ENCODE peak calls at places on chromosome 5, in ten cellular contexts. One of them, this sample, is unnamed.

GRCh38 chr5:37197340-37198050 is 51.7 kb downstream of the CPLANE1 start:
- DNase-seq in activated CD4-positive, alpha-beta T cell treated with anti-CD3 and anti-CD28 coated beads for 24 hours: no peak
- DNase-seq in kidney tubule cell: no peak
- DNase-seq in H4: no peak
- DNase-seq in cerebellum: no peak
- DNase-seq in epithelial cell of esophagus: no peak
- DNase-seq in choroid plexus epithelial cell: peak; percentile 58
- DNase-seq in stimulated activated CD8-positive, alpha-beta memory T cell treated with anti-CD3 and anti-CD28 coated beads, Interleukin-2, amount 100 ng/mL, for 1 hour: no peak
- DNase-seq in iris pigment epithelial cell: peak; percentile 53
- DNase-seq in SW 1271: no peak
- DNase-seq in this sample: no peak

GRCh38 chr5:8750100-8750499 is 795.8 kb downstream of the SEMA5A start:
- DNase-seq in cerebellum: no peak
- DNase-seq in H4: no peak
- DNase-seq in epithelial cell of esophagus: no peak
- DNase-seq in activated CD4-positive, alpha-beta T cell treated with anti-CD3 and anti-CD28 coated beads for 24 hours: no peak
- DNase-seq in iris pigment epithelial cell: peak; percentile 24
- DNase-seq in choroid plexus epithelial cell: no peak
- DNase-seq in stimulated activated CD8-positive, alpha-beta memory T cell treated with anti-CD3 and anti-CD28 coated beads, Interleukin-2, amount 100 ng/mL, for 1 hour: no peak
- DNase-seq in SW 1271: no peak
- DNase-seq in kidney tubule cell: no peak
- DNase-seq in this sample: no peak

GRCh38 chr5:139574641-139575312 is 13.6 kb downstream of the UBE2D2 start:
- DNase-seq in kidney tubule cell: no peak
- DNase-seq in choroid plexus epithelial cell: peak; percentile 79
- DNase-seq in iris pigment epithelial cell: peak; percentile 51
- DNase-seq in stimulated activated CD8-positive, alpha-beta memory T cell treated with anti-CD3 and anti-CD28 coated beads, Interleukin-2, amount 100 ng/mL, for 1 hour: no peak
- DNase-seq in cerebellum: peak; percentile 37
- DNase-seq in SW 1271: no peak
- DNase-seq in epithelial cell of esophagus: peak; percentile 45
- DNase-seq in activated CD4-positive, alpha-beta T cell treated with anti-CD3 and anti-CD28 coated beads for 24 hours: no peak
- DNase-seq in H4: peak; percentile 23
- DNase-seq in this sample: no peak

GRCh38 chr5:132294728-132295504 is 722 bp downstream of the SLC22A4 start:
- DNase-seq in cerebellum: no peak
- DNase-seq in activated CD4-positive, alpha-beta T cell treated with anti-CD3 and anti-CD28 coated beads for 24 hours: peak; percentile 69
- DNase-seq in iris pigment epithelial cell: peak; percentile 90
- DNase-seq in choroid plexus epithelial cell: peak; percentile 80
- DNase-seq in H4: peak; percentile 89
- DNase-seq in epithelial cell of esophagus: peak; percentile 91
- DNase-seq in SW 1271: peak; percentile 90
- DNase-seq in stimulated activated CD8-positive, alpha-beta memory T cell treated with anti-CD3 and anti-CD28 coated beads, Interleukin-2, amount 100 ng/mL, for 1 hour: peak; percentile 29
- DNase-seq in kidney tubule cell: peak; percentile 87
- DNase-seq in this sample: no peak

GRCh38 chr5:134071850-134072207 is 42.7 kb upstream of the TCF7 start:
- DNase-seq in choroid plexus epithelial cell: no peak
- DNase-seq in kidney tubule cell: no peak
- DNase-seq in activated CD4-positive, alpha-beta T cell treated with anti-CD3 and anti-CD28 coated beads for 24 hours: no peak
- DNase-seq in H4: no peak
- DNase-seq in iris pigment epithelial cell: no peak
- DNase-seq in SW 1271: no peak
- DNase-seq in cerebellum: no peak
- DNase-seq in epithelial cell of esophagus: no peak
- DNase-seq in stimulated activated CD8-positive, alpha-beta memory T cell treated with anti-CD3 and anti-CD28 coated beads, Interleukin-2, amount 100 ng/mL, for 1 hour: no peak
- DNase-seq in this sample: no peak

GRCh38 chr5:154157483-154158378 is 32.8 kb upstream of the GALNT10 start:
- DNase-seq in activated CD4-positive, alpha-beta T cell treated with anti-CD3 and anti-CD28 coated beads for 24 hours: no peak
- DNase-seq in H4: no peak
- DNase-seq in kidney tubule cell: no peak
- DNase-seq in choroid plexus epithelial cell: no peak
- DNase-seq in stimulated activated CD8-positive, alpha-beta memory T cell treated with anti-CD3 and anti-CD28 coated beads, Interleukin-2, amount 100 ng/mL, for 1 hour: no peak
- DNase-seq in epithelial cell of esophagus: no peak
- DNase-seq in iris pigment epithelial cell: no peak
- DNase-seq in SW 1271: no peak
- DNase-seq in cerebellum: peak; percentile 11
- DNase-seq in this sample: no peak

GRCh38 chr5:78509884-78510769 is 138.4 kb downstream of the LHFPL2 start:
- DNase-seq in SW 1271: no peak
- DNase-seq in epithelial cell of esophagus: peak; percentile 43
- DNase-seq in activated CD4-positive, alpha-beta T cell treated with anti-CD3 and anti-CD28 coated beads for 24 hours: peak; percentile 22
- DNase-seq in cerebellum: peak; percentile 44
- DNase-seq in iris pigment epithelial cell: no peak
- DNase-seq in stimulated activated CD8-positive, alpha-beta memory T cell treated with anti-CD3 and anti-CD28 coated beads, Interleukin-2, amount 100 ng/mL, for 1 hour: no peak
- DNase-seq in choroid plexus epithelial cell: no peak
- DNase-seq in kidney tubule cell: peak; percentile 58
- DNase-seq in H4: no peak
- DNase-seq in this sample: no peak

GRCh38 chr5:119368238-119368630 is 12.4 kb downstream of the TNFAIP8 start:
- DNase-seq in kidney tubule cell: no peak
- DNase-seq in H4: no peak
- DNase-seq in stimulated activated CD8-positive, alpha-beta memory T cell treated with anti-CD3 and anti-CD28 coated beads, Interleukin-2, amount 100 ng/mL, for 1 hour: no peak
- DNase-seq in activated CD4-positive, alpha-beta T cell treated with anti-CD3 and anti-CD28 coated beads for 24 hours: peak; percentile 35
- DNase-seq in choroid plexus epithelial cell: no peak
- DNase-seq in iris pigment epithelial cell: no peak
- DNase-seq in SW 1271: no peak
- DNase-seq in cerebellum: no peak
- DNase-seq in epithelial cell of esophagus: no peak
- DNase-seq in this sample: peak; percentile 22

GRCh38 chr5:134345996-134346395 is 21.0 kb downstream of the CDKL3 start:
- DNase-seq in cerebellum: no peak
- DNase-seq in activated CD4-positive, alpha-beta T cell treated with anti-CD3 and anti-CD28 coated beads for 24 hours: no peak
- DNase-seq in iris pigment epithelial cell: no peak
- DNase-seq in epithelial cell of esophagus: peak; percentile 91
- DNase-seq in H4: no peak
- DNase-seq in SW 1271: no peak
- DNase-seq in stimulated activated CD8-positive, alpha-beta memory T cell treated with anti-CD3 and anti-CD28 coated beads, Interleukin-2, amount 100 ng/mL, for 1 hour: no peak
- DNase-seq in choroid plexus epithelial cell: no peak
- DNase-seq in kidney tubule cell: peak; percentile 65
- DNase-seq in this sample: no peak

GRCh38 chr5:115850771-115851416 is 9.2 kb downstream of the AP3S1 start:
- DNase-seq in H4: peak; percentile 16
- DNase-seq in SW 1271: no peak
- DNase-seq in epithelial cell of esophagus: no peak
- DNase-seq in kidney tubule cell: peak; percentile 31
- DNase-seq in cerebellum: no peak
- DNase-seq in stimulated activated CD8-positive, alpha-beta memory T cell treated with anti-CD3 and anti-CD28 coated beads, Interleukin-2, amount 100 ng/mL, for 1 hour: no peak
- DNase-seq in iris pigment epithelial cell: peak; percentile 86
- DNase-seq in choroid plexus epithelial cell: peak; percentile 80
- DNase-seq in activated CD4-positive, alpha-beta T cell treated with anti-CD3 and anti-CD28 coated beads for 24 hours: no peak
- DNase-seq in this sample: no peak

GRCh38 chr5:1431021-1431811 is 14.0 kb downstream of the SLC6A3 start:
- DNase-seq in stimulated activated CD8-positive, alpha-beta memory T cell treated with anti-CD3 and anti-CD28 coated beads, Interleukin-2, amount 100 ng/mL, for 1 hour: no peak
- DNase-seq in iris pigment epithelial cell: no peak
- DNase-seq in cerebellum: no peak
- DNase-seq in H4: no peak
- DNase-seq in epithelial cell of esophagus: no peak
- DNase-seq in choroid plexus epithelial cell: no peak
- DNase-seq in kidney tubule cell: no peak
- DNase-seq in SW 1271: no peak
- DNase-seq in activated CD4-positive, alpha-beta T cell treated with anti-CD3 and anti-CD28 coated beads for 24 hours: no peak
- DNase-seq in this sample: no peak

This sample was measured in activated CD4-positive, CD25-positive, alpha-beta regulatory T cell.